ENCODE peak calls at places on chromosomes 16 and 17, in nine cellular contexts. C is H1; P is dorsolateral prefrontal cortex; Z is CD4-positive, CD25-positive, alpha-beta regulatory T cell; H is effector memory CD4-positive, alpha-beta T cell; J is OCI-LY7; X is tibial artery; D is body of pancreas; M is fibroblast of the aortic adventitia. V is an unnamed sample.

GRCh38 chr17:82257473-82257872 is 16.0 kb downstream of the CSNK1D start:
- DNase-seq in H (no peak), X (no peak), P (peak), Z (peak), C (no peak), J (peak), D (no peak), M (no peak), V (no peak)

GRCh38 chr16:88208112-88208511 is 174.6 kb upstream of the ZNF469 start:
- DNase-seq in Z (no peak), C (no peak), J (no peak), M (no peak), H (no peak), D (no peak), P (no peak), X (peak), V (no peak)

GRCh38 chr17:27956601-27957445 is 63.7 kb upstream of the LYRM9 start:
- DNase-seq in J (no peak), H (no peak), C (no peak), D (peak), Z (no peak), M (peak), X (no peak), P (no peak), V (no peak)

GRCh38 chr17:6468051-6468790 is 24.0 kb downstream of the PIMREG start:
- DNase-seq in P (no peak), Z (no peak), J (no peak), X (no peak), H (no peak), M (no peak), C (no peak), D (no peak), V (no peak)

GRCh38 chr17:58525239-58525638 is 10.8 kb upstream of the MTMR4 start:
- DNase-seq in P (no peak), Z (no peak), C (no peak), X (peak), J (no peak), D (no peak), H (no peak), M (peak), V (peak)

GRCh38 chr17:3003401-3004149 is 59.8 kb downstream of the OR1D5 start:
- DNase-seq in J (peak), P (peak), X (peak), Z (no peak), M (no peak), D (no peak), C (no peak), H (no peak), V (no peak)

GRCh38 chr16:57574086-57574485 is 31.6 kb downstream of the ADGRG5 start:
- DNase-seq in P (no peak), H (no peak), C (no peak), Z (no peak), M (no peak), D (no peak), X (no peak), J (no peak), V (no peak)

GRCh38 chr17:60145006-60145935 is 4.5 kb upstream of the CA4 start:
- DNase-seq in M (peak), H (no peak), P (no peak), J (no peak), Z (no peak), X (no peak), C (peak), D (no peak), V (no peak)

GRCh38 chr17:1532836-1533602 is 16.6 kb upstream of the INPP5K start:
- DNase-seq in Z (peak), D (no peak), J (peak), H (peak), P (no peak), C (peak), M (no peak), X (no peak), V (no peak)

GRCh38 chr17:43369986-43370385 is 28.8 kb upstream of the ARL4D start:
- DNase-seq in J (no peak), H (no peak), M (no peak), P (no peak), Z (no peak), D (no peak), C (no peak), X (no peak), V (no peak)

GRCh38 chr16:17831330-17831729 is 360.6 kb upstream of the XYLT1 start:
- DNase-seq in H (no peak), Z (no peak), P (no peak), C (no peak), X (no peak), M (no peak), D (no peak), J (no peak), V (no peak)

GRCh38 chr16:27426423-27427408 is 24.7 kb downstream of the IL21R start:
- DNase-seq in C (peak), M (peak), X (peak), D (no peak), J (peak), Z (peak), P (no peak), H (peak), V (peak)

GRCh38 chr17:55157165-55157564 is 107.6 kb upstream of the HLF start:
- DNase-seq in X (no peak), J (no peak), M (no peak), P (no peak), Z (no peak), H (no peak), C (no peak), D (no peak), V (peak)

GRCh38 chr16:50296807-50297206 is 30.5 kb downstream of the ADCY7 start:
- DNase-seq in M (no peak), P (no peak), Z (no peak), J (no peak), C (no peak), H (no peak), X (peak), D (no peak), V (no peak)

GRCh38 chr17:62690168-62690897 is 62.9 kb downstream of the MRC2 start:
- DNase-seq in H (no peak), P (no peak), D (no peak), J (no peak), X (no peak), Z (no peak), C (no peak), M (no peak), V (no peak)

GRCh38 chr16:2840914-2841313 is 10.8 kb downstream of the ZG16B start:
- DNase-seq in J (no peak), X (no peak), P (no peak), D (no peak), C (no peak), H (no peak), M (no peak), Z (no peak), V (no peak)

GRCh38 chr17:40323731-40324650 is 15.0 kb downstream of the RARA start:
- DNase-seq in J (no peak), Z (peak), P (no peak), C (no peak), M (peak), D (no peak), X (peak), H (peak), V (no peak)

GRCh38 chr17:14205992-14206461 is 30.6 kb downstream of the CDRT15 start:
- DNase-seq in M (no peak), Z (peak), P (no peak), J (no peak), D (peak), H (peak), C (no peak), X (no peak), V (peak)

GRCh38 chr17:77319211-77320031 is 178.7 kb downstream of the SEC14L1 start:
- DNase-seq in C (no peak), H (peak), D (peak), J (peak), M (peak), P (no peak), Z (peak), X (peak), V (no peak)

GRCh38 chr16:85927938-85928337 is 29.0 kb downstream of the IRF8 start:
- DNase-seq in M (no peak), J (no peak), D (no peak), H (no peak), X (no peak), P (no peak), C (no peak), Z (no peak), V (no peak)

GRCh38 chr17:62688398-62689140 is 61.1 kb downstream of the MRC2 start:
- DNase-seq in Z (no peak), D (peak), M (no peak), P (no peak), H (no peak), J (no peak), X (no peak), C (no peak), V (no peak)

GRCh38 chr16:77788196-77789084 is at the start of gene VAT1L:
- DNase-seq in C (peak), P (peak), X (peak), D (no peak), H (no peak), M (peak), J (no peak), Z (peak), V (no peak)

GRCh38 chr17:34850964-34851363 is 110.3 kb downstream of the CCT6B start:
- DNase-seq in M (no peak), X (no peak), H (no peak), C (no peak), J (no peak), D (no peak), P (no peak), Z (no peak), V (no peak)

GRCh38 chr17:78645421-78646295 is 68.5 kb upstream of the DNAH17 start:
- DNase-seq in D (peak), M (peak), J (peak), X (peak), Z (peak), P (peak), C (no peak), H (peak), V (no peak)

GRCh38 chr16:84461504-84462295 is 42.8 kb downstream of the MEAK7 start:
- DNase-seq in C (no peak), X (peak), P (no peak), Z (no peak), D (no peak), J (peak), H (no peak), M (no peak), V (no peak)

GRCh38 chr16:78506372-78507193 is 407.1 kb downstream of the WWOX start:
- DNase-seq in X (no peak), P (no peak), M (no peak), D (no peak), H (no peak), Z (no peak), C (no peak), J (no peak), V (no peak)

GRCh38 chr16:47110939-47111338 is 32.8 kb downstream of the NETO2 start:
- DNase-seq in D (no peak), C (no peak), Z (no peak), J (peak), M (no peak), P (no peak), H (no peak), X (no peak), V (no peak)

GRCh38 chr16:23356941-23357340 is 54.8 kb downstream of the SCNN1B start:
- DNase-seq in D (no peak), X (peak), C (no peak), Z (no peak), M (no peak), P (no peak), J (no peak), H (no peak), V (no peak)

GRCh38 chr16:89909777-89910716 is 8.6 kb upstream of the MC1R start:
- DNase-seq in D (peak), M (peak), P (peak), H (peak), X (peak), Z (peak), J (peak), C (peak), V (no peak)

GRCh38 chr17:13550291-13550690 is 51.4 kb downstream of the HS3ST3A1 start:
- DNase-seq in H (no peak), X (no peak), Z (no peak), P (no peak), C (no peak), J (no peak), D (no peak), M (no peak), V (no peak)

GRCh38 chr17:41519501-41520224 is 973 bp upstream of the KRT15 start:
- DNase-seq in H (no peak), X (no peak), Z (no peak), P (no peak), C (no peak), M (no peak), J (no peak), D (peak), V (no peak)

GRCh38 chr17:77665833-77666232 is 292.7 kb upstream of the TNRC6C start:
- DNase-seq in J (no peak), Z (no peak), M (no peak), P (no peak), H (no peak), C (no peak), D (no peak), X (no peak), V (no peak)

GRCh38 chr17:51580869-51581268 is 320.5 kb downstream of the UTP18 start:
- DNase-seq in H (no peak), D (no peak), C (no peak), J (no peak), Z (no peak), X (no peak), M (no peak), P (no peak), V (no peak)

GRCh38 chr17:38605230-38605851 is 411 bp downstream of the SRCIN1 start:
- DNase-seq in P (no peak), X (no peak), Z (no peak), J (no peak), H (no peak), C (peak), D (no peak), M (no peak), V (no peak)

GRCh38 chr16:71230122-71230845 is at the start of gene HYDIN:
- DNase-seq in P (peak), M (peak), J (no peak), Z (peak), C (peak), D (peak), H (no peak), X (no peak), V (peak)

GRCh38 chr17:64020068-64020766 is at the start of gene ICAM2:
- DNase-seq in P (no peak), H (peak), C (no peak), J (peak), Z (peak), X (no peak), D (peak), M (no peak), V (no peak)

GRCh38 chr16:676565-677297 is 1.3 kb downstream of the RHBDL1 start:
- DNase-seq in H (peak), P (no peak), X (no peak), J (no peak), M (no peak), C (peak), Z (no peak), D (no peak), V (no peak)

GRCh38 chr17:50166518-50167181 is 845 bp downstream of the SGCA start:
- DNase-seq in P (no peak), M (no peak), C (no peak), J (no peak), Z (no peak), H (no peak), X (no peak), D (no peak), V (no peak)

DNA sequence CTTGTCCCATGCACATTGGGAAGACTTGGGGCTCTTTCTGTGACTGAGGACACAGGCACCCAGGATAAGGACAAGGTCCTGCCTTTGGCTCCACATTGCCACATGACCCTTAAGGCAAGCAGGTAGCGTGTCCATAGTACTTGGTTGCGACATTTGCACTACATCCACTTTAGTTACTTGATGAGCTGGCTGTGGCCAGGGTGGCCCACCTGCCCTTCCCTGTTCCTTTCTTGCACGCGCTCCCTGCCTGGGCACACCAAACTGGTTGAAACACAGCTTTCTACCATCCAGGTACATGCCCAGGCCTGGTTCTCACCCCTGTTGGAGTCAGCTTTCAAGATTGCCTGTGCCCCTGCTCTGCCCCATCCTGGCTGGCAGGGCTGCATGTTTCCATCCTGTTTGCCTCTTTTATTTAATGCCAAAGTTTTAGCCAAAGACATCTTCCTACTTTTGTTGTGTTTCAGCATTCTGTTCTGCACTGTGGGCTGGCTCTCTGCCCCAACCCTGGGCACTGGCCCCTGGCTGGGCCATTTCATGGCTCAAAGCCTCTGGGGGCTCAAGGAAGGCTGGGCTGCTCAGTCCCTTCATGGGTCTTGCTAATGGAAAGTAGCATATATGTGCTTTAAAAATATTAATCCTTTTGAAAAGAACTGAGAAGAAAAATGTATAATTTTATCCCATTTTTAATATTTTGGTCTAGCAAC is 3.2 kb downstream of the B3GNT9 start:
- DNase-seq in H (no peak), M (no peak), Z (no peak), J (no peak), P (no peak), X (no peak), D (no peak), C (no peak), V (no peak)
- H3K4me3 ChIP-seq in H (no peak), M (no peak), Z (no peak), J (no peak), P (no peak), X (no peak), D (no peak), C (no peak), V (no peak)

GRCh38 chr17:5042152-5043022 is 7.2 kb upstream of the SLC52A1 start:
- DNase-seq in C (no peak), D (no peak), X (no peak), P (no peak), J (no peak), M (no peak), H (no peak), Z (peak), V (no peak)
- H3K4me3 ChIP-seq in C (no peak), D (no peak), X (no peak), P (no peak), J (no peak), M (no peak), H (peak), Z (peak), V (no peak)

GRCh38 chr17:81036128-81036891 is 1.4 kb downstream of the BAIAP2 start:
- DNase-seq in X (no peak), H (no peak), D (no peak), P (no peak), M (peak), Z (no peak), C (no peak), J (no peak), V (no peak)
- H3K4me3 ChIP-seq in X (peak), H (no peak), D (no peak), P (peak), M (peak), Z (no peak), C (peak), J (no peak), V (peak)

GRCh38 chr16:72937916-72938315 is 110.0 kb downstream of the ZFHX3 start:
- DNase-seq in D (no peak), C (no peak), H (no peak), M (no peak), X (no peak), P (no peak), Z (no peak), J (no peak), V (no peak)

GRCh38 chr16:72937360-72937759 is 110.6 kb downstream of the ZFHX3 start:
- DNase-seq in H (no peak), M (no peak), J (no peak), Z (no peak), P (no peak), X (no peak), C (no peak), D (no peak), V (no peak)

GRCh38 chr16:72939247-72939646 is 108.7 kb downstream of the ZFHX3 start:
- DNase-seq in J (no peak), X (peak), P (no peak), D (no peak), M (peak), H (no peak), C (no peak), Z (no peak), V (no peak)

GRCh38 chr16:72936408-72936807 is 111.5 kb downstream of the ZFHX3 start:
- DNase-seq in C (no peak), D (no peak), P (no peak), X (no peak), H (no peak), Z (no peak), M (no peak), J (no peak), V (no peak)

DNA sequence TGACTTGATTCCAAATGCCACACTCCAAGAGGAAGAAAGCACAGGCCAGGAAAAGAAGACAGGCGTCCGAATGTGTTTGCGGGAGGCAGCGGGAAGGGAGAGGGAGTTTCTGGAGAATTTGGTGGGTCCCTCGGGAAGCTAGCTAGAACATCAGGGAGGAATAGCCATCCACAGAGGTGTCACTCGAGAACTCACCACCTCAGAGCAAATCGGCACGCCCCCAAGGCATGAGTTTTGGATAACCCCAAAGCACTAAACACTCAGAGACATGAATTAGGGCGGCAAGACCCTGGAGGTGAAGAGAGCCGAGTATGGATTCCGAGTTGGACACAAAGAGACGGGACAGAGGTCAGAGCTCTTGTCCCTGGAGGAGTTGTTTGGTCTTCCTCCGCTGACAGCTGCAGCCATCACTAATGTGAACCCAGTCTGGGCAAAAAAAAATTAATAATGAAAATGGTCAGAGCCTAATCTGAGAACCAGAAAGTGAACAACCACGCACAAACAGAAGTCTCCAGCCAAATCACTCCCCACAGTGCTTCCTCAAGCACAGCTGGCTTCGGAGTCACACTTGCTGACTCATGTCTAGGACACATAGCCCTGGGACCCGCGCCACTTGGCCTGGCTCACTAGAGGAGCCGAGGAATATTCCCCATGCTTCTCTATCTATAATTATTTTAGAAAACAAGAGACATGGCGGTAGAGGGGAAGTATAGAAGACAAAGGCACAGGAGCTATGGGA is 109.3 kb downstream of the ZFHX3 start:
- DNase-seq in P (no peak), Z (no peak), H (no peak), D (peak), J (no peak), M (peak), C (no peak), X (peak), V (no peak)
- H3K4me3 ChIP-seq in P (no peak), Z (no peak), H (no peak), D (no peak), J (no peak), M (peak), C (no peak), X (peak), V (no peak)

DNA sequence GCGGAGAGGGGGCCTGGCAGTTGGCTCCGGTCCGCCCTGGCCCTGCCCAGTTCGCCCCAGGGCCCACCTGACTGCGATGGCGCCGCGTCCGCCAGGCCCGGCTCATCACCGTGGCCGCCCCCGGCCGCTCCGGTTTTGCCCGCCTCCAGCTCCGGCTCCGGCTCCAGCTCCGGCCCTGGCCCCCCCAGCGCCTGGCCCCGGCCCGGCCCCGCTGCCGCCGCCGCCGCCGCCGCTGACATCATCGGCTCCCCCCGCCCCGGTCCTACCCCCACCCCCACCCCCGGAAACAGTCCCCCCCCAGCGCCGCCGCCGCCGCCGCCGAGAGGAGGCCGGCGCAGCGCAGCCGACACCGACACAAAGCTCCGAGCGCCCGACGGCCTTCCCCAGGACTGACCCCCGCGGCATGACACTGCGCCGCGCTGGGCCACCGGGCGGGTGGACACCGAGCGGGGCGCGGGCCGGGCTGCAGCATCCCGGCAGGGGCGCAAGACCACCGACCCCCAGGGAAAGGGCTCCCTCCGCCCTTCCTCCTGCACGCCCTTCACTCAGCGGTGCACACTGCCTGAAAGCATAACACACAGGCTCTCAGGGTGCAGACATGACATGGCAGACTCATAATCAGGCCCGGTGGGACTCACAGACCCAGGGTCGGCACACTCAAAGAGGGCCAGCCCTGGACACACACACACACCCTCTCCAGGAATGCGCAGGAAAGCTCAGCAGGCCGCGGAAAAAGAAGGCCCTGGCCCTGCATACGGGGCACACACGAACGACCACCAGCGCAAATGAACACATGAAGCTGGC is at the start of gene ZBTB4:
- DNase-seq in H (peak), X (peak), Z (peak), M (peak), D (peak), P (no peak), J (peak), C (peak), V (no peak)
- H3K4me3 ChIP-seq in H (peak), X (peak), Z (peak), M (peak), D (peak), P (peak), J (peak), C (peak), V (peak)

V was measured in retinal pigment epithelial cell.